ENCODE peak calls at places on chromosomes 16 and 17, in seven cellular contexts. W is ovary, F is lung, L is cardiac muscle cell, E is esophagus squamous epithelium, N is breast epithelium, R is ascending aorta. V is an unnamed sample.

GRCh38 chr16:19860146-19861030 is 24.3 kb downstream of the GPRC5B start:
- DNase-seq in W (no peak), F (no peak), L (no peak), E (no peak), N (no peak), R (no peak), V (no peak)

GRCh38 chr16:56389554-56389953 is 35.8 kb downstream of the AMFR start:
- DNase-seq in W (no peak), F (no peak), L (no peak), E (no peak), N (no peak), R (no peak), V (no peak)

GRCh38 chr16:31386157-31386984 is 6.8 kb upstream of the ITGAD start:
- DNase-seq in W (no peak), F (no peak), L (peak), E (no peak), N (no peak), R (no peak), V (no peak)

GRCh38 chr16:48972236-48972635 is 309.4 kb downstream of the CBLN1 start:
- DNase-seq in W (no peak), F (no peak), L (no peak), E (no peak), N (no peak), R (no peak), V (no peak)

GRCh38 chr17:29699283-29699682 is 76.6 kb upstream of the CORO6 start:
- DNase-seq in W (no peak), F (no peak), L (peak), E (no peak), N (no peak), R (no peak), V (no peak)

GRCh38 chr17:71484546-71484945 is 636.3 kb upstream of the SOX9 start:
- DNase-seq in W (no peak), F (no peak), L (no peak), E (no peak), N (no peak), R (no peak), V (no peak)

GRCh38 chr17:67733371-67733770 is 15.6 kb downstream of the NOL11 start:
- DNase-seq in W (no peak), F (no peak), L (no peak), E (no peak), N (no peak), R (no peak), V (no peak)

GRCh38 chr17:41451154-41451728 is 10.5 kb upstream of the KRT38 start:
- DNase-seq in W (no peak), F (no peak), L (no peak), E (no peak), N (no peak), R (no peak), V (no peak)

DNA sequence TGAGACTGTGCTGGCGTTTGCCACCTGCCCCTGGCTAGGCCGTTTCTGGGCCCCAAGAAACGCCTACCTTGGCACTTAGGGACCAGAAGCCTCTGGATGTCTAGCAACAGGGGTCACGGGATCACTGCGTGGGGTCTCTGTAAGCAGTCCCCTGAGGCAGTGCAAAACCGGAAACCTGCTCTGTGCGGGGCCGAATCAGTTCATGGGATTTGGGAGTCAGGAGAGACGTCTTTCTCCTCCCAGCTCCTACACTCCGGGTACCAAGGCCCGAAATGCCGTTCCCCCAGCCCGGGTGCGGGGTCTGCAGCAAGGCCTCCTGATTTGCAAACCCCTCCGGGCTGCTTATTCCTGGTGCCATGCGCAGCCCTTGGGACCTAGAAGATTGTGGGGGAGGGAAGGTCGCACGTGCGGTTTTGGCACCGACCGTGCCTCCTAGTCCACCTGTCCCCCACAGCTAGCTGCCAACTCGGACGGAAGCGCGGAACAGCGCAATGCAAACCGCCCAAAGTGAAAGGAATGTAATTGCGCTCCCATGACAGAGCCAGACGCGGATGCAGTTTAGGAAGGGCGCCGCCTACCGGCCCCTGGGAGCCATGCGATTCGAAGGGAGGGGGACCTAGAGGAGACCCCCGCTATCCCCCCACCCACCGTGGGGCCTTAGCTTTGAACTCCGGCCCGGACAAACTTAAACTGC is 6.5 kb downstream of the IRX5 start:
- DNase-seq in W (no peak), F (peak), L (peak), E (no peak), N (peak), R (no peak), V (peak)
- H3K4me3 ChIP-seq in W (no peak), F (peak), L (peak), E (peak), N (peak), R (peak), V (peak)

GRCh38 chr17:34769049-34769448 is 189.7 kb downstream of the TMEM132E start:
- DNase-seq in W (no peak), F (no peak), L (peak), E (no peak), N (no peak), R (no peak), V (no peak)
- H3K4me3 ChIP-seq in W (no peak), F (no peak), L (no peak), E (no peak), N (no peak), R (no peak), V (no peak)

DNA sequence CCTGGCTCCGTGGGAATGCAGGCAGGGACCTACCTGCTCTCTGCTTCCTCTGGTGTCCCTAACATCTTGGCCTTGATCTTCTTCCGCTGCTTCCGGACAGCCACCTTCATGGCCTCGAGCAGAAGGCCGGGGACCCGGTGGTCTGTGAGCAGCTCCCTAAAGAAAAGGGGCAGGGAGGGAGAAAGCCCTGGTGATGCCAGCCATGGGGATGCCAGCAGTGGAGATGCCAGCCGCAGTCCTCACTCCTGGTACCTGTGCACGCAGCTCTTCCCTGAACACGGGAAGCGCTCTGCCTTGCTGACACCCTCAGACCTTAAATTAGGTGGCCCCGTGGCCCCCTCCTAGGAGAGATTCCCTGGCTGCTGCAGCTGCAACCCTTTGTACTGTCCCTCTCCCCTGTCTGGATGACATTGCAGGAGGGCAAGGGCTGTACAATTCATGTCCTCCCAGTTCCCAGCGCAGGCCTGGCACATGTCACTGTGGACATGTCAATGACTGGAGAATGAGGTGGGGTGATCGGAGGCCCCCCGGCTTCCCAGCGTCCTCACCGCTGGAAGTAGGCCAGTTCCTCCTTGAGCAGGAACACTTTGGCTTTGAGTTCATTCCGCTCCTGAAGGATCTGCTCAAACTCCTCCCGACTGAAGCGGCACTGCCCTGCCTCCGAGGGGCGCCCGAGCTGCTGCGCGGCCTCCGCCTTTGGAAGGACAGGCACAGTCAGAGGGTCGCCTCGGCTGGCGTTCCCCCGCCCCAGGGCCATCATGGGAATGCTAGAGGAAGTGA is 1.7 kb downstream of the RILP start:
- DNase-seq in W (no peak), F (peak), L (peak), E (no peak), N (no peak), R (no peak), V (no peak)
- H3K4me3 ChIP-seq in W (peak), F (peak), L (peak), E (peak), N (peak), R (peak), V (peak)

GRCh38 chr17:8377422-8377821 is 918 bp upstream of the KRABD2 start:
- DNase-seq in W (no peak), F (no peak), L (no peak), E (no peak), N (no peak), R (no peak), V (no peak)
- H3K4me3 ChIP-seq in W (no peak), F (no peak), L (no peak), E (no peak), N (no peak), R (no peak), V (no peak)

GRCh38 chr17:17414316-17414937 is 62.4 kb upstream of the MED9 start:
- DNase-seq in W (no peak), F (no peak), L (no peak), E (no peak), N (peak), R (no peak), V (no peak)
- H3K4me3 ChIP-seq in W (no peak), F (no peak), L (no peak), E (peak), N (peak), R (no peak), V (no peak)

DNA sequence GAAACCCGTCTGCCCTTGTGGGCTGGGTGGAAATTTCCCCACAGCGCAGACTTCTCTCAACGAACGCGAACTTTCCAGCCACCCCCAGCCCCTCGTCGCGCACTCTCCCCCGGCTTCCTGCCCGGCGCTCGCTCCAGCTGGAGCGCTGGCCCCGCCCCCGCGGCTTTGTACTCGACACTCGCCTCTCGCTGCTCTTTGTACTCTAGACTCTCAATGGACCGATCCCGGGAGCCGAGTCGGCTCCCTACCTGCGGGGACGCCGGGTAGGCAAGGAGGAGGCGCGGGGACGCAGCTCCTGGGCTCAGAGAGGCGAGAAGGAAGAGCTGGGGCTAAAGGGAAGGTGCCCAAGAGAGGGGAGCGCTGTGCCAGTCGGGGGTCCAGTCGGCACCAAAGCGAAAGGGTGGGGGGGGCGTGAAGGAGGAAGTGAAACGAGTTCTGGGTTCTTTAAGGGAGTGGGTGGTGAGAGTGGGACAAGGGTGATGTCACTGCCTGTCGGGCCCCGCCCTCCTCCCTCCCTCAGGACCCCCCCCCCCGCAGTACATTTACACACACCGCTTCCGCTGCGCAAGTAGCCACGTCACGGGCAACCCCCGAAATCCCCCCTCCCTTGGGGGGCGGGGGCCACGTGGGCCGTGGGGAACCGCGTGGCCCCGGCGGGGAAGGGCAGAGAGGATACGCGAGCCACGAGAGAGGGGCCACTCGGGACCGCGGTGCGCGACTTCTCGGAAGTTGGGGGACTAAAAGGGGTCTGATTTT is 9.7 kb downstream of the KDM6B start:
- DNase-seq in W (peak), F (peak), L (peak), E (peak), N (peak), R (peak), V (peak)
- H3K4me3 ChIP-seq in W (peak), F (peak), L (peak), E (peak), N (peak), R (peak), V (peak)